ENCODE peak calls at places on chromosomes 12 and 14, in four cellular contexts. One of them, this sample, is unnamed.

GRCh38 chr14:67622675-67623074 is 3.0 kb downstream of the ARG2 start:
- DNase-seq in NCI-H774: no peak
- DNase-seq in GM23338: peak; percentile 77
- DNase-seq in naive thymus-derived CD4-positive, alpha-beta T cell: no peak
- DNase-seq in this sample: no peak

GRCh38 chr12:106739815-106740552 is 34.5 kb upstream of the RIC8B start:
- DNase-seq in NCI-H774: no peak
- DNase-seq in GM23338: no peak
- DNase-seq in naive thymus-derived CD4-positive, alpha-beta T cell: no peak
- DNase-seq in this sample: no peak

GRCh38 chr14:90140956-90141316 is 79.1 kb downstream of the KCNK13 start:
- DNase-seq in NCI-H774: no peak
- DNase-seq in GM23338: peak; percentile 7
- DNase-seq in naive thymus-derived CD4-positive, alpha-beta T cell: no peak
- DNase-seq in this sample: no peak

GRCh38 chr14:36099619-36100018 is 76.9 kb downstream of the PTCSC3 start:
- DNase-seq in NCI-H774: no peak
- DNase-seq in GM23338: no peak
- DNase-seq in naive thymus-derived CD4-positive, alpha-beta T cell: no peak
- DNase-seq in this sample: no peak

GRCh38 chr12:267581-268482 is 5.2 kb upstream of the SLC6A13 start:
- DNase-seq in NCI-H774: no peak
- DNase-seq in GM23338: no peak
- DNase-seq in naive thymus-derived CD4-positive, alpha-beta T cell: no peak
- DNase-seq in this sample: no peak

GRCh38 chr12:501722-502447 is 42.1 kb downstream of the B4GALNT3 start:
- DNase-seq in NCI-H774: no peak
- DNase-seq in GM23338: no peak
- DNase-seq in naive thymus-derived CD4-positive, alpha-beta T cell: no peak
- DNase-seq in this sample: no peak

GRCh38 chr12:2651061-2651965 is 143.5 kb upstream of the FKBP4 start:
- DNase-seq in NCI-H774: no peak
- DNase-seq in GM23338: peak; percentile 20
- DNase-seq in naive thymus-derived CD4-positive, alpha-beta T cell: no peak
- DNase-seq in this sample: no peak

GRCh38 chr14:26935733-26936132 is 337.9 kb upstream of the NOVA1 start:
- DNase-seq in NCI-H774: no peak
- DNase-seq in GM23338: peak; percentile 10
- DNase-seq in naive thymus-derived CD4-positive, alpha-beta T cell: no peak
- DNase-seq in this sample: no peak

GRCh38 chr14:67787673-67788072 is 28.7 kb downstream of the ZFYVE26 start:
- DNase-seq in NCI-H774: no peak
- DNase-seq in GM23338: no peak
- DNase-seq in naive thymus-derived CD4-positive, alpha-beta T cell: no peak
- DNase-seq in this sample: no peak

GRCh38 chr12:103561174-103561573 is 25.9 kb upstream of the STAB2 start:
- DNase-seq in NCI-H774: no peak
- DNase-seq in GM23338: peak; percentile 20
- DNase-seq in naive thymus-derived CD4-positive, alpha-beta T cell: no peak
- DNase-seq in this sample: no peak

GRCh38 chr12:125166046-125166445 is 100.8 kb downstream of the AACS start:
- DNase-seq in NCI-H774: no peak
- DNase-seq in GM23338: no peak
- DNase-seq in naive thymus-derived CD4-positive, alpha-beta T cell: no peak
- DNase-seq in this sample: no peak

GRCh38 chr12:109385339-109386078 is 37.8 kb downstream of the MYO1H start:
- DNase-seq in NCI-H774: peak; percentile 51
- DNase-seq in GM23338: peak; percentile 56
- DNase-seq in naive thymus-derived CD4-positive, alpha-beta T cell: peak; percentile 2
- DNase-seq in this sample: peak; percentile 46

GRCh38 chr14:65940056-65940735 is 527.7 kb downstream of the FUT8 start:
- DNase-seq in NCI-H774: no peak
- DNase-seq in GM23338: peak; percentile 26
- DNase-seq in naive thymus-derived CD4-positive, alpha-beta T cell: no peak
- DNase-seq in this sample: peak; percentile 4

GRCh38 chr12:122871851-122872785 is 23.8 kb downstream of the VPS37B start:
- DNase-seq in NCI-H774: peak; percentile 12
- DNase-seq in GM23338: peak; percentile 100
- DNase-seq in naive thymus-derived CD4-positive, alpha-beta T cell: no peak
- DNase-seq in this sample: no peak

GRCh38 chr12:56104815-56105476 is 587 bp downstream of the PA2G4 start:
- DNase-seq in NCI-H774: no peak
- DNase-seq in GM23338: peak; percentile 39
- DNase-seq in naive thymus-derived CD4-positive, alpha-beta T cell: no peak
- DNase-seq in this sample: no peak

GRCh38 chr14:106508216-106508615 is 981.8 kb downstream of the TMEM121 start:
- DNase-seq in NCI-H774: no peak
- DNase-seq in GM23338: peak; percentile 1
- DNase-seq in naive thymus-derived CD4-positive, alpha-beta T cell: no peak
- DNase-seq in this sample: no peak

GRCh38 chr14:102594514-102595175 is 2.2 kb downstream of the RCOR1 start:
- DNase-seq in NCI-H774: peak; percentile 30
- DNase-seq in GM23338: peak; percentile 85
- DNase-seq in naive thymus-derived CD4-positive, alpha-beta T cell: peak; percentile 28
- DNase-seq in this sample: peak; percentile 33

GRCh38 chr14:71362920-71363584 is 455.8 kb downstream of the PCNX1 start:
- DNase-seq in NCI-H774: no peak
- DNase-seq in GM23338: no peak
- DNase-seq in naive thymus-derived CD4-positive, alpha-beta T cell: no peak
- DNase-seq in this sample: no peak

GRCh38 chr12:27549231-27549800 is 25.3 kb downstream of the PPFIBP1 start:
- DNase-seq in NCI-H774: no peak
- DNase-seq in GM23338: no peak
- DNase-seq in naive thymus-derived CD4-positive, alpha-beta T cell: no peak
- DNase-seq in this sample: no peak

GRCh38 chr14:71686677-71687076 is 245.6 kb upstream of the RGS6 start:
- DNase-seq in NCI-H774: no peak
- DNase-seq in GM23338: no peak
- DNase-seq in naive thymus-derived CD4-positive, alpha-beta T cell: no peak
- DNase-seq in this sample: no peak

GRCh38 chr14:69937367-69937777 is 58.2 kb downstream of the SMOC1 start:
- DNase-seq in NCI-H774: no peak
- DNase-seq in GM23338: no peak
- DNase-seq in naive thymus-derived CD4-positive, alpha-beta T cell: no peak
- DNase-seq in this sample: no peak

GRCh38 chr14:93957751-93958566 is 18.4 kb downstream of the ASB2 start:
- DNase-seq in NCI-H774: no peak
- DNase-seq in GM23338: no peak
- DNase-seq in naive thymus-derived CD4-positive, alpha-beta T cell: no peak
- DNase-seq in this sample: no peak

GRCh38 chr14:21024668-21025373 is at the start of gene NDRG2:
- DNase-seq in NCI-H774: peak; percentile 42
- DNase-seq in GM23338: peak; percentile 95
- DNase-seq in naive thymus-derived CD4-positive, alpha-beta T cell: peak; percentile 71
- DNase-seq in this sample: peak; percentile 70

GRCh38 chr12:99253068-99253467 is 394.5 kb upstream of the GARIN6 start:
- DNase-seq in NCI-H774: no peak
- DNase-seq in GM23338: peak; percentile 17
- DNase-seq in naive thymus-derived CD4-positive, alpha-beta T cell: no peak
- DNase-seq in this sample: no peak